ENCODE peak calls at places on chromosome 4, in nine cellular contexts. One of them, this sample, is unnamed.

GRCh38 chr4:48949518-48950207 is 36.4 kb upstream of the CWH43 start:
- DNase-seq in breast epithelium: no peak
- DNase-seq in A549: no peak
- DNase-seq in adrenal gland: no peak
- DNase-seq in GM23248: peak
- DNase-seq in sigmoid colon: no peak
- DNase-seq in uterus: no peak
- DNase-seq in body of pancreas: no peak
- DNase-seq in WERI-Rb-1: no peak
- DNase-seq in this sample: no peak

GRCh38 chr4:107196312-107196711 is 160.2 kb upstream of the DKK2 start:
- DNase-seq in sigmoid colon: no peak
- DNase-seq in WERI-Rb-1: no peak
- DNase-seq in uterus: no peak
- DNase-seq in adrenal gland: no peak
- DNase-seq in body of pancreas: no peak
- DNase-seq in A549: no peak
- DNase-seq in GM23248: no peak
- DNase-seq in breast epithelium: no peak
- DNase-seq in this sample: no peak

GRCh38 chr4:144699565-144699964 is 53.6 kb downstream of the HHIP start:
- DNase-seq in body of pancreas: no peak
- DNase-seq in adrenal gland: no peak
- DNase-seq in uterus: no peak
- DNase-seq in sigmoid colon: no peak
- DNase-seq in GM23248: peak
- DNase-seq in A549: no peak
- DNase-seq in WERI-Rb-1: no peak
- DNase-seq in breast epithelium: no peak
- DNase-seq in this sample: no peak

GRCh38 chr4:1384675-1385372 is 21.4 kb downstream of the NKX1-1 start:
- DNase-seq in A549: no peak
- DNase-seq in body of pancreas: peak
- DNase-seq in GM23248: no peak
- DNase-seq in WERI-Rb-1: no peak
- DNase-seq in breast epithelium: no peak
- DNase-seq in adrenal gland: no peak
- DNase-seq in sigmoid colon: peak
- DNase-seq in uterus: no peak
- DNase-seq in this sample: no peak

GRCh38 chr4:107711831-107712230 is 8.2 kb downstream of the PAPSS1 start:
- DNase-seq in WERI-Rb-1: no peak
- DNase-seq in uterus: no peak
- DNase-seq in A549: no peak
- DNase-seq in breast epithelium: no peak
- DNase-seq in adrenal gland: no peak
- DNase-seq in GM23248: no peak
- DNase-seq in sigmoid colon: no peak
- DNase-seq in body of pancreas: no peak
- DNase-seq in this sample: no peak

GRCh38 chr4:100428051-100428450 is 89.8 kb downstream of the EMCN start:
- DNase-seq in WERI-Rb-1: peak
- DNase-seq in GM23248: peak
- DNase-seq in sigmoid colon: no peak
- DNase-seq in body of pancreas: no peak
- DNase-seq in adrenal gland: no peak
- DNase-seq in breast epithelium: no peak
- DNase-seq in A549: no peak
- DNase-seq in uterus: no peak
- DNase-seq in this sample: no peak

GRCh38 chr4:25884040-25884788 is 21.4 kb upstream of the SEL1L3 start:
- DNase-seq in uterus: no peak
- DNase-seq in sigmoid colon: no peak
- DNase-seq in A549: no peak
- DNase-seq in GM23248: peak
- DNase-seq in breast epithelium: no peak
- DNase-seq in adrenal gland: no peak
- DNase-seq in body of pancreas: no peak
- DNase-seq in WERI-Rb-1: no peak
- DNase-seq in this sample: no peak

GRCh38 chr4:186887211-186887785 is 163.6 kb upstream of the FAT1 start:
- DNase-seq in GM23248: no peak
- DNase-seq in body of pancreas: no peak
- DNase-seq in uterus: no peak
- DNase-seq in WERI-Rb-1: no peak
- DNase-seq in sigmoid colon: no peak
- DNase-seq in A549: no peak
- DNase-seq in breast epithelium: no peak
- DNase-seq in adrenal gland: no peak
- DNase-seq in this sample: no peak

GRCh38 chr4:169810325-169811323 is 52.9 kb upstream of the HPF1 start:
- DNase-seq in adrenal gland: peak
- DNase-seq in sigmoid colon: no peak
- DNase-seq in breast epithelium: no peak
- DNase-seq in A549: peak
- DNase-seq in WERI-Rb-1: peak
- DNase-seq in uterus: no peak
- DNase-seq in body of pancreas: peak
- DNase-seq in GM23248: peak
- DNase-seq in this sample: peak

GRCh38 chr4:96913437-96914075 is 1073.7 kb downstream of the PDHA2 start:
- DNase-seq in adrenal gland: no peak
- DNase-seq in uterus: no peak
- DNase-seq in breast epithelium: no peak
- DNase-seq in body of pancreas: no peak
- DNase-seq in GM23248: no peak
- DNase-seq in A549: no peak
- DNase-seq in WERI-Rb-1: peak
- DNase-seq in sigmoid colon: no peak
- DNase-seq in this sample: peak

GRCh38 chr4:95761871-95762270 is 78.0 kb upstream of the PDHA2 start:
- DNase-seq in sigmoid colon: no peak
- DNase-seq in adrenal gland: no peak
- DNase-seq in A549: no peak
- DNase-seq in GM23248: no peak
- DNase-seq in uterus: no peak
- DNase-seq in WERI-Rb-1: no peak
- DNase-seq in body of pancreas: no peak
- DNase-seq in breast epithelium: no peak
- DNase-seq in this sample: no peak

GRCh38 chr4:141636077-141636770 is at the start of gene IL15:
- DNase-seq in GM23248: peak
- DNase-seq in body of pancreas: peak
- DNase-seq in breast epithelium: peak
- DNase-seq in WERI-Rb-1: peak
- DNase-seq in sigmoid colon: peak
- DNase-seq in A549: peak
- DNase-seq in uterus: peak
- DNase-seq in adrenal gland: peak
- DNase-seq in this sample: no peak

GRCh38 chr4:183362036-183362435 is 39.8 kb upstream of the CLDN24 start:
- DNase-seq in adrenal gland: no peak
- DNase-seq in A549: no peak
- DNase-seq in uterus: no peak
- DNase-seq in body of pancreas: no peak
- DNase-seq in sigmoid colon: no peak
- DNase-seq in GM23248: no peak
- DNase-seq in breast epithelium: no peak
- DNase-seq in WERI-Rb-1: no peak
- DNase-seq in this sample: no peak

GRCh38 chr4:8314691-8315255 is 45.2 kb downstream of the HTRA3 start:
- DNase-seq in WERI-Rb-1: peak
- DNase-seq in A549: no peak
- DNase-seq in body of pancreas: no peak
- DNase-seq in sigmoid colon: peak
- DNase-seq in breast epithelium: no peak
- DNase-seq in GM23248: no peak
- DNase-seq in adrenal gland: no peak
- DNase-seq in uterus: peak
- DNase-seq in this sample: no peak

GRCh38 chr4:102642571-102643298 is 118.0 kb downstream of the MANBA start:
- DNase-seq in sigmoid colon: no peak
- DNase-seq in body of pancreas: no peak
- DNase-seq in uterus: no peak
- DNase-seq in A549: no peak
- DNase-seq in WERI-Rb-1: no peak
- DNase-seq in adrenal gland: no peak
- DNase-seq in GM23248: peak
- DNase-seq in breast epithelium: no peak
- DNase-seq in this sample: no peak

GRCh38 chr4:76459291-76459723 is 24.3 kb downstream of the SHROOM3 start:
- DNase-seq in GM23248: peak
- DNase-seq in WERI-Rb-1: no peak
- DNase-seq in sigmoid colon: no peak
- DNase-seq in breast epithelium: no peak
- DNase-seq in uterus: no peak
- DNase-seq in body of pancreas: peak
- DNase-seq in A549: no peak
- DNase-seq in adrenal gland: no peak
- DNase-seq in this sample: no peak

GRCh38 chr4:150821641-150822040 is 193.4 kb downstream of the LRBA start:
- DNase-seq in A549: no peak
- DNase-seq in uterus: no peak
- DNase-seq in sigmoid colon: no peak
- DNase-seq in GM23248: no peak
- DNase-seq in breast epithelium: no peak
- DNase-seq in body of pancreas: no peak
- DNase-seq in WERI-Rb-1: no peak
- DNase-seq in adrenal gland: no peak
- DNase-seq in this sample: no peak

GRCh38 chr4:43846111-43846587 is 602.5 kb downstream of the KCTD8 start:
- DNase-seq in sigmoid colon: no peak
- DNase-seq in body of pancreas: no peak
- DNase-seq in adrenal gland: peak
- DNase-seq in A549: no peak
- DNase-seq in WERI-Rb-1: no peak
- DNase-seq in uterus: no peak
- DNase-seq in GM23248: no peak
- DNase-seq in breast epithelium: no peak
- DNase-seq in this sample: no peak

GRCh38 chr4:53322696-53323095 is 43.2 kb downstream of the SCFD2 start:
- DNase-seq in WERI-Rb-1: no peak
- DNase-seq in sigmoid colon: no peak
- DNase-seq in GM23248: no peak
- DNase-seq in body of pancreas: no peak
- DNase-seq in adrenal gland: no peak
- DNase-seq in A549: no peak
- DNase-seq in breast epithelium: no peak
- DNase-seq in uterus: no peak
- DNase-seq in this sample: no peak

GRCh38 chr4:76689079-76689817 is 208.7 kb downstream of the SOWAHB start:
- DNase-seq in body of pancreas: peak
- DNase-seq in WERI-Rb-1: peak
- DNase-seq in uterus: peak
- DNase-seq in GM23248: peak
- DNase-seq in adrenal gland: peak
- DNase-seq in A549: peak
- DNase-seq in sigmoid colon: no peak
- DNase-seq in breast epithelium: peak
- DNase-seq in this sample: no peak

GRCh38 chr4:140615451-140615850 is 46.7 kb upstream of the UCP1 start:
- DNase-seq in WERI-Rb-1: no peak
- DNase-seq in GM23248: no peak
- DNase-seq in sigmoid colon: no peak
- DNase-seq in A549: no peak
- DNase-seq in breast epithelium: no peak
- DNase-seq in uterus: no peak
- DNase-seq in body of pancreas: no peak
- DNase-seq in adrenal gland: no peak
- DNase-seq in this sample: no peak
- H3K27ac ChIP-seq in WERI-Rb-1: no peak
- H3K27ac ChIP-seq in GM23248: no peak
- H3K27ac ChIP-seq in sigmoid colon: no peak
- H3K27ac ChIP-seq in A549: no peak
- H3K27ac ChIP-seq in breast epithelium: no peak
- H3K27ac ChIP-seq in uterus: no peak
- H3K27ac ChIP-seq in body of pancreas: no peak
- H3K27ac ChIP-seq in adrenal gland: no peak
- H3K27ac ChIP-seq in this sample: no peak

DNA sequence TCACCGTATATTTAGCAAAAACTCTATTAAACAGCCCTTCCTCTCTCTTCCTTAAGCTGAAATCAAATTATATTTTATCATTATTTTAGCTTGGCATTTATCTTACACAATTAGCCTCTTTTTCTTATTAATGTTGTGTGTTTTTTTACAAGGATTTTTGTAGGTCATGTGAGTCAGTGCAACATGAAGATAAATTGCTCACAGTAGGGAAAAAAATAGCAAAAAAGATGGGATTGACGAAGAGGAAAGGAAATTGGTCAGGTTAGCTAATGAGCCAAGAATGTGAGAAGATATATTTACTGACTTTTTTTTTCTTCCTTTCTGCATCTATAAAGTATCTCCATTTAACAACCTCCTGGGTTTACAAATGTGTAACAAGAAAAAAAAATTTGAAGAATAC is 2412.6 kb downstream of the ARAP2 start:
- DNase-seq in GM23248: peak
- DNase-seq in uterus: no peak
- DNase-seq in A549: no peak
- DNase-seq in body of pancreas: no peak
- DNase-seq in breast epithelium: no peak
- DNase-seq in adrenal gland: no peak
- DNase-seq in WERI-Rb-1: no peak
- DNase-seq in sigmoid colon: no peak
- DNase-seq in this sample: no peak
- H3K27ac ChIP-seq in GM23248: no peak
- H3K27ac ChIP-seq in uterus: no peak
- H3K27ac ChIP-seq in A549: no peak
- H3K27ac ChIP-seq in body of pancreas: no peak
- H3K27ac ChIP-seq in breast epithelium: no peak
- H3K27ac ChIP-seq in adrenal gland: no peak
- H3K27ac ChIP-seq in WERI-Rb-1: no peak
- H3K27ac ChIP-seq in sigmoid colon: no peak
- H3K27ac ChIP-seq in this sample: no peak

GRCh38 chr4:39818646-39819045 is 120.7 kb downstream of the UBE2K start:
- DNase-seq in body of pancreas: no peak
- DNase-seq in uterus: no peak
- DNase-seq in GM23248: no peak
- DNase-seq in adrenal gland: no peak
- DNase-seq in A549: no peak
- DNase-seq in breast epithelium: no peak
- DNase-seq in WERI-Rb-1: no peak
- DNase-seq in sigmoid colon: no peak
- DNase-seq in this sample: no peak
- H3K27ac ChIP-seq in body of pancreas: no peak
- H3K27ac ChIP-seq in uterus: no peak
- H3K27ac ChIP-seq in GM23248: no peak
- H3K27ac ChIP-seq in adrenal gland: no peak
- H3K27ac ChIP-seq in A549: no peak
- H3K27ac ChIP-seq in breast epithelium: no peak
- H3K27ac ChIP-seq in WERI-Rb-1: no peak
- H3K27ac ChIP-seq in sigmoid colon: no peak
- H3K27ac ChIP-seq in this sample: no peak

DNA sequence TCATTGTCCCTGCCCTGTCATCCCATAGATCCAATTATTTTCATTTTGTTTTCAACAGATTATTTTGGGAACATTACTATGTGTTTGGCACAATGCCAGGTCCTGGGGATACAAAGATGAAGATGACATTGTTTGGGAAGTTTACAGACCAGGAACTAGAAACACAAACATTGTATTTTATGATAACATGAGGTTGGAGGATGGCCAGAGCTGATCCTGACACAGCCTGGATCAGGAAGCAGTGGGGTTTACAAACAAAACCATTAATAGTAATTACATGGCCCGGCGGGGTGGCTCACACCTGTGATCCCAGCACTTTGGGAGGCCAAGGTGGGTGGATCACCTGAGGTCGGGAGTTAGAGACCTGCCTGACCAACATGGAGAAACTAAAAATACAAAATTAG is 29.9 kb downstream of the CLRN2 start:
- DNase-seq in A549: no peak
- DNase-seq in breast epithelium: no peak
- DNase-seq in GM23248: no peak
- DNase-seq in body of pancreas: no peak
- DNase-seq in uterus: no peak
- DNase-seq in adrenal gland: no peak
- DNase-seq in sigmoid colon: no peak
- DNase-seq in WERI-Rb-1: no peak
- DNase-seq in this sample: peak
- H3K27ac ChIP-seq in A549: no peak
- H3K27ac ChIP-seq in breast epithelium: no peak
- H3K27ac ChIP-seq in GM23248: no peak
- H3K27ac ChIP-seq in body of pancreas: no peak
- H3K27ac ChIP-seq in uterus: no peak
- H3K27ac ChIP-seq in adrenal gland: no peak
- H3K27ac ChIP-seq in sigmoid colon: no peak
- H3K27ac ChIP-seq in WERI-Rb-1: no peak
- H3K27ac ChIP-seq in this sample: peak